ENCODE peak calls at places on chromosome 1, in ten cellular contexts. F is upper lobe of right lung, O is A549, P is GM23338, L is cardiac muscle cell, W is ovary, C is astrocyte, Q is left ventricle myocardium inferior, E is uterus, K is heart right ventricle. N is an unnamed sample.

GRCh38 chr1:157404063-157404501 is 148.2 kb downstream of the FCRL5 start:
- DNase-seq in F (no peak), O (no peak), P (no peak), L (peak; percentile 22), W (no peak), C (no peak), Q (no peak), E (no peak), K (no peak), N (no peak)

GRCh38 chr1:218339267-218339831 is 5.8 kb upstream of the TGFB2 start:
- DNase-seq in F (no peak), O (no peak), P (peak; percentile 53), L (peak; percentile 60), W (no peak), C (peak; percentile 25), Q (no peak), E (no peak), K (no peak), N (peak; percentile 29)

GRCh38 chr1:37634554-37635308 is at the start of gene RSPO1:
- DNase-seq in F (no peak), O (peak; percentile 14), P (peak; percentile 46), L (peak; percentile 50), W (no peak), C (no peak), Q (no peak), E (peak; percentile 79), K (no peak), N (no peak)

GRCh38 chr1:35085421-35085820 is 6.2 kb downstream of the ZMYM1 start:
- DNase-seq in F (no peak), O (no peak), P (no peak), L (no peak), W (no peak), C (peak; percentile 19), Q (no peak), E (no peak), K (no peak), N (peak; percentile 78)

GRCh38 chr1:44108241-44108640 is 10.4 kb upstream of the KLF17 start:
- DNase-seq in F (no peak), O (no peak), P (no peak), L (peak; percentile 57), W (no peak), C (peak; percentile 78), Q (no peak), E (no peak), K (no peak), N (peak; percentile 11)

GRCh38 chr1:202149566-202149965 is 5.0 kb upstream of the ARL8A start:
- DNase-seq in F (no peak), O (no peak), P (no peak), L (peak; percentile 45), W (no peak), C (no peak), Q (no peak), E (no peak), K (no peak), N (no peak)

GRCh38 chr1:42824481-42825057 is 7.4 kb upstream of the SVBP start:
- DNase-seq in F (no peak), O (no peak), P (no peak), L (no peak), W (no peak), C (no peak), Q (no peak), E (no peak), K (no peak), N (no peak)

GRCh38 chr1:44489481-44489880 is 84.4 kb downstream of the RNF220 start:
- DNase-seq in F (no peak), O (no peak), P (peak; percentile 37), L (peak; percentile 21), W (no peak), C (peak; percentile 64), Q (no peak), E (no peak), K (no peak), N (no peak)

GRCh38 chr1:110787328-110788071 is 85.4 kb upstream of the CD53 start:
- DNase-seq in F (no peak), O (no peak), P (no peak), L (no peak), W (no peak), C (no peak), Q (no peak), E (no peak), K (no peak), N (no peak)

GRCh38 chr1:149845416-149845815 is 54.0 kb upstream of the BOLA1 start:
- DNase-seq in F (no peak), O (no peak), P (peak; percentile 81), L (peak; percentile 5), W (no peak), C (no peak), Q (no peak), E (no peak), K (no peak), N (no peak)

GRCh38 chr1:32494196-32494595 is 29.3 kb downstream of the ZBTB8B start:
- DNase-seq in F (no peak), O (no peak), P (no peak), L (peak; percentile 69), W (no peak), C (peak; percentile 75), Q (no peak), E (no peak), K (no peak), N (peak; percentile 46)

GRCh38 chr1:228340686-228341449 is 65.8 kb downstream of the TRIM11 start:
- DNase-seq in F (no peak), O (no peak), P (peak; percentile 81), L (peak; percentile 11), W (peak; percentile 21), C (no peak), Q (no peak), E (peak; percentile 13), K (peak; percentile 10), N (no peak)

GRCh38 chr1:47709302-47710074 is 271.6 kb downstream of the FOXD2 start:
- DNase-seq in F (no peak), O (peak; percentile 74), P (peak; percentile 69), L (no peak), W (no peak), C (no peak), Q (no peak), E (no peak), K (peak; percentile 28), N (no peak)

DNA sequence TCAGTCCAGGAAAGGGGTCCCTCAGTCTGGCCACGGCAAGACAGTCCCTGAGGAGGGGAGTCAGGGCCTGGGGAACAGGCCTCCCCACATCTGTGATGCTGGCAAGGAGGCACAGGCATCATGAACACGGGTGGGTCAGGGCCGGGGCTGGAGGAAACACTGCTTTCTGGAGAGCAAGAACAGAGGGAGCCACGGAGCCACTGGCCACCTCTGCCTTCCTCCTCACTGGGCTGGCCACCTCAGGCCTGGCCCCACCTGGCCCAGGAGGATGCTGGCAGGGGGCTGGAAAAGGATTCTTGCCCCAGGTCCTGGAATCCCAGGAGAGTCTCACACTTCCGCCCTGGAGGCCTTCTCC is 15.7 kb downstream of the BLACAT1 start:
- DNase-seq in F (no peak), O (no peak), P (no peak), L (no peak), W (no peak), C (no peak), Q (no peak), E (no peak), K (no peak), N (no peak)
- H3K4me1 ChIP-seq in F (peaks cover 34% of the 10 kb centered on the region), O (peaks cover 16% of the 10 kb centered on the region), P (peaks cover 69% of the 10 kb centered on the region), L (peaks cover 36% of the 10 kb centered on the region), W (peaks cover 20% of the 10 kb centered on the region), C (peaks cover 15% of the 10 kb centered on the region), Q (peaks cover 55% of the 10 kb centered on the region), E (peaks cover 4% of the 10 kb centered on the region), K (peaks cover 36% of the 10 kb centered on the region), N (peaks cover 19% of the 10 kb centered on the region)

DNA sequence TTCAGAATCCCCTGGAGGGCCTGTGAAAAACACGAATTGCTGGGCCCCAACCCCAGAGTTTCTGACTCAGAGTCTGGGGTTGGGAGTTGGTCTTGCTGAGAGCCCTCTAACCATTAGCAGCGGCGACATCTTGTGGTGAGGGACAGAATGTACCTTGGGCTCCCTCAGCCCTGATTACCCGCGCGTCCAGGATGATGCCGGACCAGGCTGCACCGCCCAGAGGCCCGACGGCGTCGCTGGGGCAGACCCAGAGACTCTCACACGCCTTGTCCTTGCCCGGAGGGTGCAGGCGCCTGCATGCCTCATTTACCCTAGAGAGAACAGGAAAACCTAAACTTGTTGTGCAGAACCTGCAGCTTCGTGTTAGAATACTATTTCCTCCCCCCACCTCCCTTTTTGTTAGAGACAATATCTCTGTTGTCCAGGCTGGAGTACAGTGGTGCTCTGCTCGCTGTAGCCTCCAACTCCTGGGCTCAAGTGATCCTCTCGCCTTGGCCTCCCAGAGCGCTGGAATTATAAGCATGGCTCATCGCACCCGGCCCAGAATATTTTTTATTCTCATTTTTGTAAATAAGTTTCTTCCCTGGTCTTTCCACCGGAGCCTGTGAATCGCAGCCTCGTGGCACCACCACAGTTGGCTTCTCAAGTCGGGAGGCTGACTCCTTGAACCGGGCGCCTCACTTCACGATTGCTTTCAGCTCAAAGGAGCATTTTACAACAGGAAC is 22.2 kb upstream of the RD3 start:
- DNase-seq in F (peak; percentile 86), O (peak; percentile 97), P (peak; percentile 95), L (peak; percentile 91), W (peak; percentile 73), C (peak; percentile 72), Q (peak; percentile 69), E (peak; percentile 77), K (peak; percentile 72), N (peak; percentile 56)
- TF ChIP-seq CTCF in F (peak; percentile 82), O (peak; percentile 87), P (peak; percentile 95), L (peak; percentile 84), W (no peak), C (peak; percentile 72), Q (peak; percentile 83), E (peak; percentile 72), K (peak; percentile 71), N (peak; percentile 87)

GRCh38 chr1:116377564-116378529 is 4.8 kb downstream of the ATP1A1 start:
- DNase-seq in F (no peak), O (no peak), P (no peak), L (peak; percentile 95), W (peak; percentile 74), C (peak; percentile 96), Q (peak; percentile 78), E (peak; percentile 72), K (peak; percentile 57), N (peak; percentile 92)

GRCh38 chr1:116374340-116375164 is 1.5 kb downstream of the ATP1A1 start:
- DNase-seq in F (no peak), O (no peak), P (peak; percentile 46), L (no peak), W (no peak), C (no peak), Q (no peak), E (no peak), K (no peak), N (no peak)

GRCh38 chr1:116376734-116377096 is 3.7 kb downstream of the ATP1A1 start:
- DNase-seq in F (no peak), O (no peak), P (no peak), L (peak; percentile 53), W (no peak), C (no peak), Q (no peak), E (no peak), K (no peak), N (no peak)

GRCh38 chr1:116375165-116375883 is 2.3 kb downstream of the ATP1A1 start:
- DNase-seq in F (no peak), O (no peak), P (no peak), L (no peak), W (no peak), C (no peak), Q (no peak), E (no peak), K (no peak), N (peak; percentile 28)

GRCh38 chr1:116375884-116376733 is 3.1 kb downstream of the ATP1A1 start:
- DNase-seq in F (peak; percentile 89), O (no peak), P (peak; percentile 68), L (peak; percentile 80), W (peak; percentile 57), C (peak; percentile 78), Q (peak; percentile 78), E (peak; percentile 71), K (peak; percentile 71), N (peak; percentile 93)
- H3K27ac ChIP-seq in F (peak overlapping the region; percentile 96), O (peak overlapping the region; percentile 93), P (peak overlapping the region; percentile 10), L (peak overlapping the region; percentile 97), W (peak overlapping the region; percentile 38), C (peak overlapping the region; percentile 92), Q (peak overlapping the region; percentile 98), E (peak overlapping the region; percentile 94), K (peak overlapping the region; percentile 97), N (peak overlapping the region; percentile 83)

GRCh38 chr1:16155537-16156410 is at the start of gene EPHA2:
- DNase-seq in F (peak; percentile 96), O (peak; percentile 79), P (peak; percentile 98), L (peak; percentile 92), W (peak; percentile 87), C (peak; percentile 86), Q (peak; percentile 91), E (peak; percentile 87), K (peak; percentile 90), N (peak; percentile 73)
- H3K4me1 ChIP-seq in F (peaks cover 44% of the 10 kb centered on the region), O (peaks cover 44% of the 10 kb centered on the region), P (peaks cover 47% of the 10 kb centered on the region), L (peaks cover 42% of the 10 kb centered on the region), W (peaks cover 11% of the 10 kb centered on the region), C (peaks cover 45% of the 10 kb centered on the region), Q (peaks cover 61% of the 10 kb centered on the region), E (no peaks in the 10 kb centered on the region), K (peaks cover 51% of the 10 kb centered on the region), N (peaks cover 23% of the 10 kb centered on the region)